ENCODE peak calls at places on chromosome 20, in eight cellular contexts. I, C, Q, G, O, B, U and X are unnamed samples.

GRCh38 chr20:47318027-47318595 is 38.4 kb downstream of the ZMYND8 start:
- DNase-seq in I (peak), B (peak), Q (no peak), U (peak), G (no peak), O (peak), C (peak), X (no peak)

GRCh38 chr20:35319206-35320197 is 27.3 kb upstream of the FAM83C start:
- DNase-seq in G (no peak), U (peak), I (no peak), C (no peak), B (no peak), O (peak), Q (no peak), X (no peak)

GRCh38 chr20:57264908-57265648 is 1.4 kb downstream of the BMP7 start:
- DNase-seq in Q (peak), G (peak), U (no peak), C (no peak), I (no peak), B (peak), O (no peak), X (peak)

GRCh38 chr20:51366155-51366886 is 176.2 kb downstream of the NFATC2 start:
- DNase-seq in C (no peak), O (peak), G (no peak), B (no peak), I (no peak), Q (no peak), U (peak), X (no peak)

GRCh38 chr20:17097603-17098002 is 129.2 kb upstream of the PCSK2 start:
- DNase-seq in G (no peak), I (no peak), B (no peak), Q (no peak), C (peak), U (no peak), O (no peak), X (no peak)

GRCh38 chr20:16385462-16385861 is 187.8 kb downstream of the KIF16B start:
- DNase-seq in O (no peak), C (no peak), I (no peak), G (no peak), Q (no peak), B (no peak), U (no peak), X (no peak)

GRCh38 chr20:10185741-10186558 is 32.7 kb upstream of the SNAP25 start:
- DNase-seq in B (no peak), C (peak), O (no peak), U (no peak), G (no peak), I (no peak), Q (no peak), X (no peak)

GRCh38 chr20:48614593-48615274 is 213.1 kb downstream of the PREX1 start:
- DNase-seq in U (peak), Q (no peak), O (peak), C (no peak), B (no peak), I (no peak), G (no peak), X (no peak)

GRCh38 chr20:19964289-19965263 is 52.6 kb upstream of the NAA20 start:
- DNase-seq in B (no peak), G (no peak), I (no peak), O (peak), Q (peak), C (peak), U (peak), X (no peak)

GRCh38 chr20:41479113-41479512 is 112.5 kb upstream of the EMILIN3 start:
- DNase-seq in Q (no peak), G (no peak), C (no peak), U (no peak), I (no peak), O (no peak), B (no peak), X (no peak)

GRCh38 chr20:10469599-10469998 is 34.5 kb downstream of the SLX4IP start:
- DNase-seq in U (peak), B (peak), Q (peak), I (no peak), O (peak), G (peak), C (peak), X (peak)

GRCh38 chr20:10639762-10640556 is 33.8 kb downstream of the JAG1 start:
- DNase-seq in B (peak), U (no peak), O (no peak), G (no peak), C (no peak), Q (no peak), I (no peak), X (no peak)

DNA sequence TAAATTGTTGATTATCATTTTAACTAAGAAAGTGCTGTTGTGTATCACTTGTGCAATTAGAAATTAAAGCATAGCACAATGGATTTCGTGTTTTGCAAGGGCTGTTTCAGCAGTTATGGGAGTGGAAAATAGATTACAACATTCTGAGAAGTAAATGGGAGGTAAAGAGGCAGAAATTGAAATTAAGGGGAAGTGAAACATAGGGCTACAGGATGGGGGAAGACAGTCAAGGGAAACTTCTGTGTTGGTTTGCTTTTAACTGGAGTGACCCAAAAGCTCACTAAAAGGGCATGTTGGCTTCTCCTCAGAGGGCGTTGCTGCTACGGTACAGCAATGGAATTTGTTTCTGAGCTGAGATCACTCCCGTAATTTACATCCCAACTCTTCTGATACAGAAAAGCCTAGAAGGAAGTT is 147.5 kb downstream of the BCAS1 start:
- DNase-seq in G (no peak), O (peak), U (peak), I (no peak), C (no peak), B (no peak), Q (no peak), X (peak)
- H3K27ac ChIP-seq in G (no peak), O (no peak), U (peak), I (peak), C (no peak), B (no peak), Q (no peak), X (peak)

DNA sequence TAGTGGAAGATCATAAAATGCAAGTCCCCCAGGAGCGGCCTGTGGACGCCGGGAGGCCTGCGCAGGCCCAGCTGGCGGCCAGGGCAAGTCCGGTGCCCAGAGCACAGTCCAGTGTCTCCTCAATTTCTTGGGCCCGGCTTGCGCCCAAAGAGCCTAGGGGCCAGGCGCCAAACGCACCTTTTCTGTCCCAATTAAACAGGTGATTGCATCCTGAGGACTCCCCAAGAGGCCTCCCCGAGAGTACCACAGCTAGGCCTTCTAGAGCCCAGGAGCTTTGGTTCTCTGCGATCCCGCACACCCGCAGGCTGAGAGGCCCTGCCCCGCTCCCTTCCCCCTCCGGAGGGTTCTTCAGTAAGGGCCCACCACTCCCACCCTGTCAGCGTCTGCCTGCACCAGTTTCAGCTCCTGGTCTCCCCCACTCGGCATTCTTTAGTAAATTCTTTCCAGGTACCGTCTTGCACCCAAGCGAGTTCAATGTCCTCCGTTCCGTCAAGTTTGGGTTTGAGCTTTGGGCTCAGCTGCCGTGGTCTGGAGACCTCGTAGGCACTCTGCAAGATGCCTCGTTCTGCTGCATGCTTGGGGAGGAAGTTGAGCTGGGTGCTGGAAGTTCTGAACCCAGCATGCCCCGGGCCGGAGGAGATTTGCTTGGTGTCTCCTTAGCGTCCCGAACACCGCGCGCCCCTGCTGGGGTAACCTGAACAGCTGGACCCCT is 3.9 kb upstream of the NKX2-2 start:
- DNase-seq in B (peak), O (no peak), C (no peak), Q (no peak), I (no peak), G (peak), U (no peak), X (no peak)
- H3K4me3 ChIP-seq in B (no peak), O (no peak), C (no peak), Q (no peak), I (no peak), G (peak), U (no peak), X (no peak)

DNA sequence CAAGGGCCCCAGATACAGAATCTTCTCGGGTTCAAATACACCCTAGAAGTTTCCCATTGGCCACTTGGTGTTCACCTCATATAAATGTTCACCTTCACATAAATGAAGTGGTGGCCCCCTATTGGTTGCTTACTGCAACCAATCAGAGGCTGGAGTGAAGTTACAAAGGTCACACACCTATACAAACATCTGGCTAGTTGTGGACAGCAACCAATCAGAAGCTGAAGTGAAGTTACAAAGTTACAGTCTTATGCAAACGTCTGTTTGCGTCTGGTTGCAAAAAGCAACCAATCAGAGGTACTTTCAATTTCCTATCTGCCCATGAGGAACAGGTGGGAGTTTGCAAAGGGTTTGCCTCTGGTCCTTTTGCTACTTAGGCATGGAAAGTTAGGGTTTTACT is 206.5 kb upstream of the BMP2 start:
- DNase-seq in G (no peak), O (no peak), Q (no peak), U (no peak), C (peak), I (no peak), B (no peak), X (no peak)
- H2AFZ ChIP-seq in G (peak), O (no peak), Q (no peak), U (no peak), C (peak), I (no peak), B (no peak), X (no peak)

DNA sequence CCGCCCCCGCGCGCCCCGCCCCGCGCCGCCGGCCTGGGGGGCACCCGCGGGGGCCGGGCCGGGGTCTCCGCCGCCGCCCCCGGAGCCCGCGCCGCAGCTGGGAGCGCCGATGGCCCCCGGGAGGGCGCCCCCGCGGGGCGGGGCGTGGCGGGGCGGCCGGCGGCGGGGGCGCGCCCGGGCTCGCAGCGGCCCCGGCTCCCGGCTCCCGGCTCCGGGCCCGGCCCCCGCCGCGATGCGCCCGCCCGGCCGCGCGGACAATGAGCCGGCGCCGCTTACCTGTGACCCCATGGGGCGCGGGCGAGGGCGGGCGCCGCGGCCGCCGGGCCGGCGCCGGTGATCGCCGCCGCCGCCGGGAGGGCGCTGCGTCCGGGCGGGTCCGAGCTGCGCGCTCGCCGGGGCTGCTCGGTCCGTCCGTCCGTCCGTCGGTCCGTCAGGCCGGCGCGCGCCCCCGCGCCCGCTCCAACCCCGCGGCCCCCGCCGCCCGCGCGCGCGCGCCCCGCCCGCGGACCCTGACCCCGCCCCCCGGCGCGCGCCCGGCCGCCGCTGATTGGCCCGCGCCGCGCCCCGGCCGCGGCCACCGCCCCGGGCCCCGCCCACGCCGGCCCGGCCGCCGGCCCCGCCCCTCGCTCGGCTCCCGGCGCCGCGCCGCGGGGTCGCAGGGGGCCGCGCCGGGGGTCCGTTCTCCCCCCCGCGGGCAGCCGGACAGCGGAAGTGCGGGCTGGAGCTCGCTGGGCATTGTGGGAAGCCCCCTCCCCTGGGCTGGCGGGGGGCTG is at the start of gene ZBTB46:
- DNase-seq in C (no peak), U (peak), I (no peak), B (peak), Q (peak), G (peak), O (peak), X (peak)
- H3K27ac ChIP-seq in C (peak), U (no peak), I (no peak), B (no peak), Q (peak), G (no peak), O (no peak), X (no peak)

DNA sequence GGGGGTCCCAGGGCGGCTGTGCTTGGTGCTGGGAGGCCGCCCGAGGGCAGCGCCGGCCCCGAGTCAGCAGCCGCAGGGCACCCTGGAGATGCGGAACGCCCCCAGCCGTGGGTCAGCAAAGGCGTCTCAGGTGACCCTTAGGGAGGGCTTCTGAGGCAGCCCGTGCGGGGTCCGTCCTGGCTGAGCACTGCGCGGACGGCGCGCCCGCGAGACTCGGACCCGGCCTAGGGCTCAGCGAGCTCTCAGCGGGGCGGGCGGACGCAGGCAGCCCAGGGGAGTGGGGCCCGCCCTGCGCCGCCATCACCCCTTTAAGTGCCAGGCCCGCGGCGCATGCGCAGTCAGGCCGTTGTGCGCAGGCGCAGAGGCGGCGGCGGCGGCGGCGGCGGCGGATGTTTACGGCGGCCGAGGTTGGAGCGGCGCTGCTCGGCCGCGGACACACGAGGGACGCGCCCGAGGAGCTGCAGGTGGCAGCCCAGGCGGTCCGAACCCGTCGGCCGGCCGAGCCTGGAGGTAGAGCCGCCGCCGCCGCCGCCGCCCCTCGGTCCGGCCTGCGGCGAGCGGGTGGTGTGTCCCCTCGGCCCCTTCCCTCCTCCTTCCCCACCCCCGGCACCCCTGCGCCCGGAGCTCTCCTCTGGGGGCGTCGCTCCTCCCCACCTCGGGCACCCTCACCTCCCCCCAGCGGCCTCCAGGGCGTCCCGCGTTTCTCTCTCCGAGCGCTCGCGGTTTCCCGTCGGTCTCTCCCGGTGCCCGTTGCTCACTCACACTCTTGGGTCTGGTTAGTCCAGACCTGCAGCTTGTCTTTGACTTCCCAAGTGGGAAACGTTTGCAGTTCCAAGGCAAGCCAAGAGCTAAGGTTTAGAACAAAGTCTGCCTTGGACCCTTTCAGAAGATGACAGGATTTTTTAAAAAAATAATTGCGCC is at the start of gene PCMTD2:
- DNase-seq in Q (peak), G (peak), I (peak), C (peak), U (peak), O (peak), B (peak), X (peak)
- H3K4me3 ChIP-seq in Q (peak), G (peak), I (peak), C (peak), U (peak), O (peak), B (peak), X (peak)

GRCh38 chr20:32972181-32973076 is 31.8 kb downstream of the SUN5 start:
- DNase-seq in I (no peak), G (peak), U (no peak), C (no peak), Q (peak), O (no peak), B (no peak), X (peak)

GRCh38 chr20:32969356-32970114 is 34.7 kb downstream of the SUN5 start:
- DNase-seq in O (no peak), C (no peak), G (no peak), I (no peak), B (no peak), U (no peak), Q (no peak), X (no peak)

GRCh38 chr20:32970115-32970972 is 33.9 kb downstream of the SUN5 start:
- DNase-seq in I (no peak), C (no peak), Q (no peak), G (no peak), U (no peak), B (no peak), O (no peak), X (no peak)

GRCh38 chr20:32971703-32972161 is 32.5 kb downstream of the SUN5 start:
- DNase-seq in G (no peak), B (peak), C (no peak), Q (no peak), O (no peak), U (no peak), I (no peak), X (peak)

GRCh38 chr20:32970973-32971300 is 33.3 kb downstream of the SUN5 start:
- DNase-seq in I (no peak), Q (no peak), G (no peak), O (no peak), C (no peak), B (no peak), U (no peak), X (no peak)
- H2AFZ ChIP-seq in I (no peak), Q (no peak), G (peak), O (no peak), C (no peak), B (peak), U (no peak), X (peak)

GRCh38 chr20:4683261-4683660 is 38.4 kb upstream of the PRND start:
- DNase-seq in B (no peak), G (no peak), I (no peak), U (no peak), O (no peak), Q (no peak), C (no peak), X (no peak)
- H3K27ac ChIP-seq in B (no peak), G (no peak), I (no peak), U (no peak), O (no peak), Q (no peak), C (no peak), X (no peak)